ENCODE peak calls at places on chromosomes 11 and 22, in nine cellular contexts. G is kidney epithelial cell, C is esophagus squamous epithelium, H is neural progenitor cell, V is astrocyte of the spinal cord, Q is tibial nerve, U is adrenal gland, W is cardiac fibroblast, K is BE2C. D is an unnamed sample.

GRCh38 chr11:14578551-14578956 is 58.4 kb upstream of the PSMA1 start:
- DNase-seq in K (peak), C (peak), U (peak), Q (no peak), H (no peak), G (no peak), V (peak), W (peak), D (peak)

GRCh38 chr11:91085985-91086384 is 863.1 kb upstream of the CHORDC1 start:
- DNase-seq in H (no peak), Q (no peak), U (no peak), K (no peak), W (no peak), V (no peak), G (no peak), C (no peak), D (no peak)

GRCh38 chr11:128330203-128330602 is 257.2 kb downstream of the ETS1 start:
- DNase-seq in G (no peak), K (no peak), H (no peak), C (no peak), W (no peak), U (peak), V (no peak), Q (no peak), D (no peak)

GRCh38 chr11:15468471-15468870 is 353.7 kb downstream of the INSC start:
- DNase-seq in C (no peak), H (no peak), W (peak), Q (no peak), U (no peak), V (peak), G (no peak), K (no peak), D (no peak)

GRCh38 chr11:124329787-124330478 is 9.9 kb upstream of the OR8D2 start:
- DNase-seq in U (no peak), G (no peak), V (peak), W (peak), K (no peak), C (no peak), H (no peak), Q (no peak), D (no peak)

GRCh38 chr11:117072517-117073218 is 25.6 kb downstream of the SIK3 start:
- DNase-seq in U (peak), V (peak), W (peak), G (peak), C (no peak), K (no peak), H (no peak), Q (no peak), D (peak)

GRCh38 chr11:15874699-15875098 is 481.6 kb downstream of the SOX6 start:
- DNase-seq in K (no peak), V (no peak), H (no peak), C (no peak), W (no peak), U (no peak), G (no peak), Q (no peak), D (no peak)

GRCh38 chr11:124724854-124725718 is 14.7 kb upstream of the NRGN start:
- DNase-seq in U (no peak), W (no peak), C (no peak), V (no peak), K (peak), Q (no peak), H (no peak), G (no peak), D (no peak)

GRCh38 chr22:46064236-46064965 is 85.9 kb upstream of the PPARA start:
- DNase-seq in Q (peak), K (peak), C (no peak), G (no peak), H (no peak), V (no peak), U (no peak), W (no peak), D (no peak)

GRCh38 chr11:134063096-134063495 is 5.8 kb upstream of the JAM3 start:
- DNase-seq in K (no peak), V (no peak), G (no peak), C (no peak), H (no peak), W (no peak), Q (no peak), U (no peak), D (no peak)

GRCh38 chr22:25563757-25564319 is 637 bp upstream of the GRK3 start:
- DNase-seq in G (no peak), U (peak), V (no peak), Q (no peak), H (peak), K (peak), C (no peak), W (no peak), D (no peak)

GRCh38 chr11:111549196-111549868 is 8.8 kb downstream of the LAYN start:
- DNase-seq in W (no peak), K (no peak), H (no peak), G (no peak), C (no peak), V (no peak), Q (no peak), U (no peak), D (no peak)

GRCh38 chr11:130055637-130056036 is 14.1 kb upstream of the APLP2 start:
- DNase-seq in H (no peak), W (peak), Q (no peak), V (peak), K (no peak), U (peak), C (no peak), G (no peak), D (no peak)

GRCh38 chr11:100734743-100735527 is 47.8 kb downstream of the ARHGAP42 start:
- DNase-seq in K (no peak), Q (no peak), V (no peak), H (no peak), C (no peak), G (no peak), W (no peak), U (no peak), D (no peak)

GRCh38 chr11:123628936-123629683 is 25.3 kb downstream of the SCN3B start:
- DNase-seq in H (no peak), U (peak), K (peak), C (no peak), W (peak), G (no peak), V (no peak), Q (no peak), D (no peak)

GRCh38 chr11:8090756-8091155 is 9.7 kb downstream of the TUB start:
- DNase-seq in Q (no peak), U (peak), G (no peak), K (peak), H (peak), W (peak), C (no peak), V (no peak), D (no peak)

GRCh38 chr11:69402251-69402892 is 79.1 kb upstream of the LINC01488 start:
- DNase-seq in C (no peak), Q (no peak), U (no peak), K (no peak), V (no peak), W (peak), H (no peak), G (no peak), D (no peak)

GRCh38 chr11:72574046-72574445 is 100.2 kb downstream of the PDE2A start:
- DNase-seq in K (peak), C (no peak), H (no peak), W (no peak), V (no peak), Q (no peak), G (no peak), U (no peak), D (no peak)

GRCh38 chr11:72585762-72586590 is 88.2 kb downstream of the PDE2A start:
- DNase-seq in Q (peak), K (peak), C (no peak), W (peak), U (peak), H (peak), G (peak), V (peak), D (peak)

GRCh38 chr11:36449566-36450390 is 60.3 kb downstream of the TRAF6 start:
- DNase-seq in C (no peak), K (no peak), W (peak), U (no peak), V (peak), H (no peak), G (no peak), Q (no peak), D (no peak)

GRCh38 chr11:57311109-57311936 is 13.4 kb downstream of the TNKS1BP1 start:
- DNase-seq in K (peak), G (peak), U (peak), H (peak), Q (peak), C (peak), V (peak), W (peak), D (peak)

GRCh38 chr11:70799386-70799785 is 401.1 kb downstream of the CTTN start:
- DNase-seq in K (no peak), C (no peak), G (no peak), H (no peak), V (peak), U (no peak), W (peak), Q (no peak), D (no peak)

GRCh38 chr11:44243086-44243485 is 66.9 kb downstream of the ALX4 start:
- DNase-seq in K (no peak), U (no peak), W (no peak), G (no peak), V (no peak), Q (no peak), H (peak), C (no peak), D (no peak)

GRCh38 chr22:38566726-38567504 is 3.1 kb downstream of the DMC1 start:
- DNase-seq in Q (no peak), V (no peak), U (no peak), K (no peak), W (peak), G (no peak), H (no peak), C (no peak), D (no peak)

GRCh38 chr11:17277024-17277584 is 565 bp downstream of the NUCB2 start:
- DNase-seq in C (no peak), H (no peak), G (no peak), Q (no peak), V (peak), W (peak), K (no peak), U (peak), D (no peak)

GRCh38 chr22:35359380-35360065 is 21.4 kb upstream of the HMOX1 start:
- DNase-seq in V (no peak), Q (no peak), K (no peak), H (no peak), C (no peak), G (no peak), U (no peak), W (no peak), D (no peak)

GRCh38 chr11:64684357-64684756 is 38.6 kb downstream of the NRXN2 start:
- DNase-seq in G (no peak), U (no peak), Q (no peak), H (no peak), C (no peak), V (no peak), K (no peak), W (no peak), D (no peak)

GRCh38 chr11:100874203-100874602 is 187.1 kb downstream of the ARHGAP42 start:
- DNase-seq in K (no peak), V (no peak), U (no peak), W (no peak), Q (no peak), C (no peak), H (no peak), G (no peak), D (no peak)

GRCh38 chr22:23652286-23652685 is 20.2 kb upstream of the DRICH1 start:
- DNase-seq in H (no peak), C (no peak), Q (no peak), K (no peak), W (no peak), G (no peak), V (no peak), U (no peak), D (no peak)

GRCh38 chr11:35619030-35619753 is 932 bp downstream of the FJX1 start:
- DNase-seq in C (no peak), V (peak), G (no peak), Q (no peak), K (peak), H (peak), U (peak), W (peak), D (no peak)

GRCh38 chr11:15179167-15179566 is 64.4 kb downstream of the INSC start:
- DNase-seq in G (no peak), W (peak), U (no peak), K (no peak), V (peak), Q (no peak), C (no peak), H (no peak), D (peak)

GRCh38 chr11:45927332-45927683 is 4.9 kb downstream of the LARGE2 start:
- DNase-seq in K (no peak), U (no peak), V (no peak), G (no peak), C (no peak), H (no peak), W (no peak), Q (no peak), D (no peak)

GRCh38 chr11:6095798-6096197 is 11.7 kb upstream of the OR56B4 start:
- DNase-seq in C (no peak), Q (no peak), K (no peak), W (no peak), G (no peak), V (no peak), U (no peak), H (no peak), D (no peak)

DNA sequence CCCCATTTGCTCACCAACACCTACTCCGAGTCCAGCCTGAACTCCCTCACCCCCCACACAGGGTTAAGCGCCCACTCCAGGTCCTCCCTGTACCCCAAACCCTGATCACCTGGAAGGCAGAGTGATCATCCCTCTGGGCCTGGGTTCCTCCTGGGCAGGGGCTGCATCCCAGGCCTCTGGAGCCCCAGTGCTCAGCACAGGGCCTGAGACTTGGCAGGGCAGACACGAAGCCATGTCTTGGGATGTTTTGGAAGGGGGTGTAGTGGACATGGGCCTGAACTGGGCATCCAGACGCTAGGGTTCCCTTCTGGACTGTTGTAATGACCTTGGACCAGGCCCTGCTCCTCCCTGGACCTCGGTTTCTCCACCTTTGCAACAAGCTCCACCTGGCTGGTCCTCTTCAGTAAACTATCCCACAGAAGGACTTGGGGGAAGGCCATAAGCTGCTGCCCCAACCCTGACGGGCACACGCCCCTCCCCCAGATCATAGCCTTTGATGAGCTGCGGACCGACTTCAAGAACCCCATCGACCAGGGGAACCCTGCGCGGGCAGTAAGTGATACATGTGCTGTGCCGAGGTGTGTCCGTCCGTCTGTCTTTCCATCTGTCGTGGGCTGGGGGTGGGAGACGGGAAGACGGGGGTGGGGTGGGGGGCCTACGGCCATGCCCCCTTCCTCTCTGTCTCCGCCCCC is 3.9 kb downstream of the CNIH2 start:
- DNase-seq in W (no peak), H (no peak), V (no peak), G (no peak), C (no peak), U (no peak), Q (no peak), K (no peak), D (no peak)
- H3K4me3 ChIP-seq in W (no peak), H (no peak), V (no peak), G (no peak), C (no peak), U (no peak), Q (no peak), K (no peak), D (no peak)

DNA sequence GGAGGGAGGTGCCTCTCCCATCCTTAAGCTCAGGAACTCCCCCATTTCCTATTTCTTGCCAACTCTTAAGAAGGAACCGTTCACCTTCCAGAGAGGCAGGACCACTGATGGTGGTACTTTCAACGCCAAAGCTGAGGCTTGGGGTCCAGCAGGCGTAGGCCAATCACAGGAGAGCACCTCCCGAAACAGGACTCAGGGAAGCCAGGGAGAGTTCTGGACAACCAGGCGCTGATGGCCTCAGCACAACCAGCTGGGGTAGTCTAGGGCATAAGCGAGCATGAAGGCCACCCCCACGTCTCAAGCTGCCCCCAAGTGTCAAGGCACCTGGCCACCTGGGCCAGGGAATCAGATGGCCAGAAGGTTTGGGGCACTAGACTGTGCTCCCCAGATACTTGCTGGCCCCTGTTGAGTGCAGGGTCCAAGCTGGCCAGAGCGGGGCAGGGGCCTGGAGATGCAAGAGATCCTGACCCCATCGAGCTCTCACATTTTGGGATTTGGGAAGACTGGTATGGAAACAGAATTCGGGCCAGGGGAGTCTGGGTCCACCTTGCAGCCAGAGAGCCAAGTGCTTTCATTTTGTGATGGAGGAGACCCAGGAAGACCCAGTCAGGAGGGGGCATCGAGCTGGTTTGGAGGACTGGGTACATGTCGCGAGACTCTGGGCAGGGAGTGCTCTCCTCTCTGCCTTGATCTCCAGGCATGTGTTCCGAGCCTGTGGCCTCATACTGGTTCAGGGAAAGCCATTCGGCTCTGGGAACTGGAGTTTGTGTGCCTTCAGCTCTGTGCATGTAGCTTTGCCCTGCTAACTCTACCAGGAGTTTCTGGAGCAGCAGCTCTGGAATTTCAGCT is 926 bp downstream of the CD6 start:
- DNase-seq in C (no peak), V (no peak), H (no peak), Q (no peak), W (no peak), U (no peak), K (no peak), G (no peak), D (no peak)
- H3K4me3 ChIP-seq in C (peak), V (no peak), H (no peak), Q (no peak), W (no peak), U (no peak), K (no peak), G (no peak), D (no peak)

DNA sequence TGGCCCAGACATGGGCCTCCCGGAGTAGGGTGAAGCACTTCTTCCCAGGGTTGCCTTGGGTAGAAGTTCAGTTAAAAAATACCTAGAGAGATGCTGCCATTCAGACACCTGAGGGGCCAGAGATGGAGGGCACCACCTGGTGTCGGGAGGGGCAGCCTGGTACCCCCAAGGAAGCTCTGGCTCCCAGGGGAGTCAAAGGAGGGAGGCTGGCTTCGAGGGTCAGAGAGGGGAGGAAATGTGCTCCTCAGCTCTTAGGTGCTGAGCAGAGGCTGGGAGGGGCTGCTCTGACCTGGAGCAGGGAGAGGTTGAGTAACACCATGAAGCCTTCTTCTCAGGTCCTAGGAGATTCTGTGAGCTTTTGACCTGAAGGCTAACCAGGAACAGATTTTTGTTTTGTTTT is 1.1 kb downstream of the USP35 start:
- DNase-seq in H (no peak), V (no peak), Q (no peak), C (no peak), K (no peak), U (no peak), G (no peak), W (no peak), D (no peak)
- H3K4me3 ChIP-seq in H (peak), V (peak), Q (peak), C (peak), K (peak), U (peak), G (no peak), W (peak), D (peak)

GRCh38 chr22:43396321-43396933 is 15.4 kb upstream of the MPPED1 start:
- DNase-seq in K (no peak), W (no peak), U (no peak), Q (no peak), C (no peak), G (no peak), V (no peak), H (no peak), D (no peak)
- H3K4me3 ChIP-seq in K (no peak), W (no peak), U (no peak), Q (no peak), C (no peak), G (no peak), V (no peak), H (no peak), D (no peak)

DNA sequence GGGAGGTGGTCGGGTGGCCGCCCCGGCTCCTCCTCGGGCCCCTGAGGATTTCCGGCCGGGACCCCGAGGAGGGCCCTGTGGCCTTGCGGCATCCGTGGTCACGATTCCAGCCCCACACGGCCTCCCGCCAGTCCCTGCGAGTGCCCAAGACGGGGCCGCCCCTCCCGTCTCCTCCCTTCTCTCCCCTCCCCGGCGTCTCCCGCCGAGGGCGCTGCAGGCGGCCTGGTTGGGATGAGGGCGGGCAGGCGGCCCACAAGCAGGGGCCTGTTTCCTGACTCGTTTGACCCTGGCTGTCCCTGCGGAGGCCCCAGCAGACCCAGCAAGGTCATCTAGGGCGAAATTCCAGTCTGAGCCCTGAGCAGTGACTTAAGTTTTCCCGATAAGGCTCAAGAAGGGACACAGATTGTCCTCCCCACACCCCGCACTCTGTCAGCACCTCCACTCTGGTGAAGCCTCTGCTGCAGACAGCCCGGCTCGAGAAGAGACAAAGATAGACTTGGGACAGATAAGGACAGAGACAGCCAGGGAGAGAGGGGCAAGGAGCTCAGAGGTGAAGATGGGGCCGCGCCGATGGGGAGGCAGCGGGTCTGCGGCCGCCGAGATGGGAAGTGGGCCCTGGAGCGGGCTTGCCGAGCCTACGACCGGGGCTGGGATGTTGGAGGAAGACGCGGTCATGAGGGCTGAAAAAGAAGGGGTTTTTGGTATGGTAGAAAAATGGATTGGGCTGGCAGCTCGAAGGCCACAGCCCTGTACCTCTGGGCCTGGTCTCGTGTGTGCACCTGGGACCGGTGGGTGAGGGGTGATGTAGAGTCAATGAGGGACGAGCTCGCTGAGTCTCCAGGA is 95.0 kb downstream of the SWAP70 start:
- DNase-seq in C (no peak), G (no peak), W (peak), Q (peak), U (peak), K (peak), V (peak), H (peak), D (peak)
- H3K4me3 ChIP-seq in C (peak), G (peak), W (peak), Q (peak), U (peak), K (peak), V (peak), H (peak), D (peak)

D was measured in HFF-Myc.